ENCODE peak calls at places on chromosomes 6 and 20, in seven cellular contexts. K is suprapubic skin, H is astrocyte of the spinal cord, Z is H9, W is mucosa of descending colon, S is HCT116, G is tibial artery. V is an unnamed sample.

GRCh38 chr20:2538931-2539330 is 2.6 kb downstream of the TMC2 start:
- DNase-seq in K (no peak), H (no peak), Z (no peak), W (no peak), S (no peak), G (no peak), V (no peak)

GRCh38 chr20:54084727-54085368 is 14.5 kb upstream of the BCAS1 start:
- DNase-seq in K (no peak), H (peak), Z (no peak), W (no peak), S (no peak), G (no peak), V (no peak)

GRCh38 chr6:45436544-45437440 is 59.1 kb upstream of the SUPT3H start:
- DNase-seq in K (no peak), H (peak), Z (no peak), W (no peak), S (no peak), G (no peak), V (peak)

GRCh38 chr6:52994789-52995078 is 350 bp downstream of the GSTA4 start:
- DNase-seq in K (no peak), H (no peak), Z (no peak), W (peak), S (no peak), G (peak), V (peak)

GRCh38 chr20:1187605-1188171 is 2.9 kb upstream of the TMEM74B start:
- DNase-seq in K (no peak), H (no peak), Z (no peak), W (no peak), S (no peak), G (no peak), V (no peak)

GRCh38 chr6:52820198-52820597 is 16.6 kb upstream of the GSTA1 start:
- DNase-seq in K (no peak), H (peak), Z (no peak), W (no peak), S (no peak), G (no peak), V (no peak)

GRCh38 chr6:157594292-157594691 is 213.3 kb downstream of the ZDHHC14 start:
- DNase-seq in K (no peak), H (no peak), Z (no peak), W (no peak), S (no peak), G (no peak), V (no peak)

GRCh38 chr6:12022903-12023522 is 10.9 kb downstream of the HIVEP1 start:
- DNase-seq in K (no peak), H (no peak), Z (no peak), W (no peak), S (no peak), G (no peak), V (no peak)

GRCh38 chr6:135196739-135197510 is 15.8 kb downstream of the MYB start:
- DNase-seq in K (no peak), H (no peak), Z (no peak), W (no peak), S (no peak), G (no peak), V (peak)

GRCh38 chr6:49606696-49607390 is 29.8 kb downstream of the RHAG start:
- DNase-seq in K (no peak), H (peak), Z (peak), W (no peak), S (peak), G (no peak), V (peak)

GRCh38 chr6:28089054-28089453 is 8.7 kb downstream of the ZNF165 start:
- DNase-seq in K (no peak), H (no peak), Z (no peak), W (no peak), S (no peak), G (no peak), V (no peak)

GRCh38 chr6:12935637-12936036 is 219.1 kb downstream of the PHACTR1 start:
- DNase-seq in K (no peak), H (no peak), Z (no peak), W (no peak), S (no peak), G (no peak), V (no peak)

GRCh38 chr6:112156694-112157093 is 69.3 kb downstream of the FAM229B start:
- DNase-seq in K (no peak), H (no peak), Z (no peak), W (no peak), S (no peak), G (no peak), V (no peak)

DNA sequence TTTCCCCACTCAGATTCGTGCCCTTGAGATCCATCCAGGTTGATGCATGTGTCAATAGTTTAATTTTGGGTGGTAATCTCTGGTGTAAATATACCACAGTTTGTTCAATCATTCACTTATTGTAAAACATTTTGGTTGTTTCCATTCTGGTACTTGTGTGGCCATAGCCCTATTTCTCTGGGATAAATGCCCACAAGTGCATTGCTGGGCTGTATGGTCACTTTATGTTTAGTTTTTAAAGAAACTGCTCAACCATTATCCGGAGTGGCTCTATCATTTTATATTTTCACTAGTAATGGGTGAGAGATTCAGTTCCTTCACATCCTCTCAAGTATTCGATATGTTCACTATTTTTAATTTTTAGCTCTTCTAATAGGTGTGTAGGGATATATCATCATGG is 60.7 kb upstream of the RNF24 start:
- DNase-seq in K (no peak), H (no peak), Z (no peak), W (no peak), S (no peak), G (no peak), V (no peak)
- TF ChIP-seq CTCF in K (no peak), H (no peak), Z (no peak), W (no peak), S (no peak), G (no peak), V (no peak)

GRCh38 chr6:20416567-20417345 is 15.1 kb downstream of the E2F3 start:
- DNase-seq in K (no peak), H (no peak), Z (no peak), W (no peak), S (no peak), G (no peak), V (no peak)
- TF ChIP-seq CTCF in K (no peak), H (no peak), Z (no peak), W (no peak), S (no peak), G (no peak), V (no peak)

GRCh38 chr20:19252670-19253120 is 40.3 kb downstream of the SLC24A3 start:
- DNase-seq in K (peak), H (no peak), Z (no peak), W (no peak), S (no peak), G (peak), V (no peak)

GRCh38 chr20:19251506-19251905 is 39.1 kb downstream of the SLC24A3 start:
- DNase-seq in K (peak), H (no peak), Z (no peak), W (no peak), S (no peak), G (no peak), V (no peak)

GRCh38 chr20:19251958-19252669 is 39.7 kb downstream of the SLC24A3 start:
- DNase-seq in K (peak), H (no peak), Z (no peak), W (no peak), S (no peak), G (no peak), V (no peak)

GRCh38 chr20:19253316-19253715 is 40.9 kb downstream of the SLC24A3 start:
- DNase-seq in K (peak), H (no peak), Z (no peak), W (no peak), S (no peak), G (no peak), V (no peak)

DNA sequence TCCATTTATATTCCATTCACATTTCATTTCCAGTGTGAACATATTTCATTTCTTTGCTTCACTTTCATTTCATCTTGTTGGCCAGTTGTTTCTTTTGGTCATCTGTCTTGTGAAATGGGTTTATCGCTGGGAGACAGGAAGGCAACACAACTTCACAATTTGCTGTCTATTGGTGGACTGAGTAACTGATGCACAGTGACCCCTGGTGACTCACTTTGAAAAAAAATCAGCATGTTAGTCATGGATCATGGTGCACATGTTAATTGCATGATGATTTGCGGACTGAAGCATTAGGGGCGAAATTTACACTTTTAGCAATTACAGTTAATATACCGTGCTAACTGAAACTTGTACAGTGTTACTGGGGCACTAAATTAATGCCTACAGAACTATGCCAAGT is 37.1 kb downstream of the SLC24A3 start:
- DNase-seq in K (no peak), H (no peak), Z (no peak), W (no peak), S (no peak), G (no peak), V (no peak)
- TF ChIP-seq CTCF in K (no peak), H (no peak), Z (peak), W (no peak), S (no peak), G (no peak), V (peak)

GRCh38 chr6:169720207-169720855 is 4.0 kb downstream of the PHF10 start:
- DNase-seq in K (no peak), H (no peak), Z (no peak), W (no peak), S (no peak), G (no peak), V (no peak)

GRCh38 chr6:169724554-169725269 is 412 bp upstream of the PHF10 start:
- DNase-seq in K (peak), H (no peak), Z (peak), W (peak), S (no peak), G (no peak), V (peak)

GRCh38 chr6:169723991-169724553 is at the start of gene PHF10:
- DNase-seq in K (no peak), H (no peak), Z (no peak), W (peak), S (no peak), G (peak), V (peak)

GRCh38 chr6:169723200-169723909 is 945 bp downstream of the PHF10 start:
- DNase-seq in K (peak), H (peak), Z (peak), W (peak), S (no peak), G (peak), V (peak)

GRCh38 chr6:169722362-169723199 is 1.7 kb downstream of the PHF10 start:
- DNase-seq in K (no peak), H (peak), Z (peak), W (peak), S (no peak), G (peak), V (peak)
- TF ChIP-seq CTCF in K (no peak), H (no peak), Z (no peak), W (no peak), S (no peak), G (no peak), V (no peak)

V was measured in GM10248.